ENCODE peak calls at places on chromosomes 12 and 14, in four cellular contexts. H is GM19239, Q is heart right ventricle, D is HEK293T. J is an unnamed sample.

GRCh38 chr14:68727315-68728078 is 65.4 kb downstream of the ZFP36L1 start:
- DNase-seq in H (no peak), Q (peak), D (no peak), J (no peak)

GRCh38 chr12:62848418-62848817 is 86.5 kb downstream of the PPM1H start:
- DNase-seq in H (no peak), Q (no peak), D (no peak), J (no peak)

GRCh38 chr12:51017452-51017851 is 8.7 kb downstream of the SLC11A2 start:
- DNase-seq in H (no peak), Q (no peak), D (no peak), J (no peak)

GRCh38 chr14:34064349-34064748 is 113.5 kb upstream of the EGLN3 start:
- DNase-seq in H (no peak), Q (peak), D (no peak), J (no peak)

GRCh38 chr12:15754233-15754632 is 35.0 kb downstream of the EPS8 start:
- DNase-seq in H (no peak), Q (no peak), D (no peak), J (no peak)

GRCh38 chr12:113007166-113007565 is 28.8 kb downstream of the OAS2 start:
- DNase-seq in H (no peak), Q (no peak), D (no peak), J (no peak)

GRCh38 chr12:106888348-106888970 is 67.2 kb upstream of the TMEM263 start:
- DNase-seq in H (no peak), Q (no peak), D (no peak), J (no peak)

GRCh38 chr12:108967869-108968540 is 52.9 kb downstream of the SVOP start:
- DNase-seq in H (no peak), Q (no peak), D (peak), J (peak)

J was measured in GM13976.